ENCODE peak calls at places on chromosome 15, in ten cellular contexts. C, Q, A, F, E, Y, K, M, Z and S are unnamed samples.
A peak's percentile ranks its signal among the peaks of the same experiment; 100 is the strongest.

GRCh38 chr15:60844431-60845174 is 365.7 kb upstream of the ICE2 start:
- DNase-seq in C (no peak), Q (peak; percentile 9), A (no peak), F (no peak), E (peak; percentile 46), Y (no peak), K (no peak), M (no peak), Z (no peak), S (no peak)

GRCh38 chr15:62296756-62297507 is 131.8 kb upstream of the C2CD4B start:
- DNase-seq in C (no peak), Q (no peak), A (no peak), F (no peak), E (no peak), Y (no peak), K (no peak), M (no peak), Z (no peak), S (no peak)

GRCh38 chr15:77715051-77715450 is 82.3 kb upstream of the LINGO1 start:
- DNase-seq in C (no peak), Q (no peak), A (no peak), F (no peak), E (no peak), Y (no peak), K (no peak), M (no peak), Z (no peak), S (no peak)

GRCh38 chr15:78264304-78265136 is at the start of gene DNAJA4:
- DNase-seq in C (peak; percentile 83), Q (peak; percentile 32), A (peak; percentile 50), F (peak; percentile 85), E (peak; percentile 64), Y (peak; percentile 58), K (peak; percentile 52), M (no peak), Z (no peak), S (peak; percentile 9)

GRCh38 chr15:39361497-39361896 is 219.4 kb upstream of the THBS1 start:
- DNase-seq in C (no peak), Q (no peak), A (no peak), F (no peak), E (no peak), Y (no peak), K (no peak), M (no peak), Z (no peak), S (no peak)

GRCh38 chr15:66472176-66472999 is 25.2 kb downstream of the SNAPC5 start:
- DNase-seq in C (no peak), Q (no peak), A (peak; percentile 55), F (no peak), E (peak; percentile 14), Y (peak; percentile 54), K (no peak), M (no peak), Z (peak; percentile 57), S (no peak)

GRCh38 chr15:44087578-44088190 is 107.4 kb downstream of the FRMD5 start:
- DNase-seq in C (no peak), Q (no peak), A (peak; percentile 84), F (no peak), E (no peak), Y (peak; percentile 85), K (no peak), M (no peak), Z (peak; percentile 68), S (no peak)

GRCh38 chr15:36230741-36231140 is 348.7 kb upstream of the CDIN1 start:
- DNase-seq in C (no peak), Q (no peak), A (no peak), F (no peak), E (no peak), Y (no peak), K (no peak), M (no peak), Z (no peak), S (no peak)

GRCh38 chr15:29699791-29700190 is 122.5 kb downstream of the TJP1 start:
- DNase-seq in C (no peak), Q (no peak), A (no peak), F (peak; percentile 35), E (no peak), Y (no peak), K (no peak), M (no peak), Z (no peak), S (no peak)

GRCh38 chr15:48177383-48177874 is 666 bp downstream of the MYEF2 start:
- DNase-seq in C (peak; percentile 14), Q (no peak), A (peak; percentile 40), F (no peak), E (peak; percentile 3), Y (peak; percentile 19), K (peak; percentile 58), M (no peak), Z (peak; percentile 18), S (no peak)

GRCh38 chr15:78004919-78005634 is 72.4 kb downstream of the TBC1D2B start:
- DNase-seq in C (peak; percentile 50), Q (no peak), A (peak; percentile 79), F (peak; percentile 91), E (no peak), Y (peak; percentile 93), K (no peak), M (no peak), Z (no peak), S (peak; percentile 93)

GRCh38 chr15:46961795-46962194 is 755.5 kb upstream of the SEMA6D start:
- DNase-seq in C (no peak), Q (no peak), A (no peak), F (no peak), E (no peak), Y (no peak), K (no peak), M (no peak), Z (no peak), S (no peak)

GRCh38 chr15:72205896-72206676 is 8.5 kb upstream of the GRAMD2A start:
- DNase-seq in C (no peak), Q (no peak), A (no peak), F (no peak), E (no peak), Y (no peak), K (no peak), M (no peak), Z (no peak), S (no peak)

GRCh38 chr15:60784855-60785254 is 305.9 kb upstream of the ICE2 start:
- DNase-seq in C (no peak), Q (no peak), A (no peak), F (no peak), E (no peak), Y (no peak), K (no peak), M (no peak), Z (no peak), S (no peak)

GRCh38 chr15:101052681-101053121 is 133.5 kb downstream of the LRRK1 start:
- DNase-seq in C (no peak), Q (no peak), A (no peak), F (no peak), E (no peak), Y (no peak), K (no peak), M (no peak), Z (no peak), S (no peak)